ENCODE peak calls at places on chromosomes 12 and 14, in five cellular contexts. K is heart left ventricle, R is tibial nerve, V is upper lobe of left lung, P is suprapubic skin. G is an unnamed sample.

GRCh38 chr12:64631197-64631596 is 20.9 kb downstream of the RASSF3 start:
- DNase-seq in R (no peak), V (no peak), P (no peak), K (no peak), G (no peak)

GRCh38 chr14:77151245-77151644 is 9.7 kb upstream of the ZDHHC22 start:
- DNase-seq in V (no peak), K (no peak), R (no peak), P (peak), G (no peak)

GRCh38 chr12:130546494-130546893 is 169.6 kb downstream of the RIMBP2 start:
- DNase-seq in K (no peak), R (no peak), V (no peak), P (no peak), G (no peak)

GRCh38 chr14:46063872-46064271 is 587.7 kb downstream of the RPL10L start:
- DNase-seq in K (no peak), V (no peak), P (no peak), R (no peak), G (no peak)

GRCh38 chr14:62943202-62943601 is 102.1 kb downstream of the KCNH5 start:
- DNase-seq in R (no peak), V (no peak), P (no peak), K (no peak), G (no peak)

GRCh38 chr12:104372048-104372720 is 68.6 kb downstream of the EID3 start:
- DNase-seq in P (no peak), K (no peak), V (no peak), R (no peak), G (peak)

GRCh38 chr12:132327351-132328171 is 1.8 kb downstream of the GALNT9 start:
- DNase-seq in K (peak), P (no peak), R (no peak), V (peak), G (peak)

GRCh38 chr14:98826618-98827017 is 445.4 kb downstream of the BCL11B start:
- DNase-seq in K (no peak), V (no peak), P (peak), R (no peak), G (no peak)

GRCh38 chr14:99747167-99747566 is 46.0 kb upstream of the EML1 start:
- DNase-seq in V (no peak), P (no peak), R (no peak), K (no peak), G (no peak)

GRCh38 chr14:73612339-73613045 is at the start of gene ACOT6:
- DNase-seq in P (peak), V (peak), R (peak), K (peak), G (peak)

GRCh38 chr12:27554421-27555186 is 30.6 kb downstream of the PPFIBP1 start:
- DNase-seq in R (peak), V (no peak), K (peak), P (peak), G (peak)

GRCh38 chr14:39762576-39763401 is 330.6 kb upstream of the FBXO33 start:
- DNase-seq in R (no peak), V (no peak), P (no peak), K (no peak), G (no peak)

GRCh38 chr14:58078068-58078467 is 73.9 kb downstream of the ARMH4 start:
- DNase-seq in R (no peak), P (no peak), V (no peak), K (no peak), G (no peak)

GRCh38 chr12:2233034-2233433 is 180.2 kb downstream of the CACNA1C start:
- DNase-seq in V (no peak), P (no peak), R (no peak), K (no peak), G (no peak)

GRCh38 chr12:67681941-67682340 is 33.4 kb downstream of the DYRK2 start:
- DNase-seq in V (no peak), R (no peak), K (no peak), P (no peak), G (no peak)

GRCh38 chr12:87939182-87939581 is 90.0 kb downstream of the C12orf50 start:
- DNase-seq in R (no peak), V (no peak), P (no peak), K (no peak), G (no peak)

GRCh38 chr12:106495354-106495965 is 87.3 kb upstream of the RFX4 start:
- DNase-seq in P (no peak), V (no peak), R (no peak), K (no peak), G (no peak)

GRCh38 chr12:68587448-68587873 is 23.2 kb upstream of the RAP1B start:
- DNase-seq in P (no peak), V (no peak), K (no peak), R (no peak), G (no peak)

GRCh38 chr12:59649203-59649602 is 53.4 kb downstream of the SLC16A7 start:
- DNase-seq in R (no peak), V (no peak), P (no peak), K (no peak), G (no peak)

GRCh38 chr12:110010853-110011835 is 11.9 kb downstream of the ANKRD13A start:
- DNase-seq in R (no peak), V (no peak), K (no peak), P (no peak), G (peak)

GRCh38 chr14:104211741-104212140 is 73.4 kb downstream of the KIF26A start:
- DNase-seq in P (no peak), V (peak), R (no peak), K (no peak), G (no peak)

GRCh38 chr14:76924363-76925151 is 98.3 kb downstream of the LRRC74A start:
- DNase-seq in V (no peak), K (no peak), R (no peak), P (no peak), G (no peak)

GRCh38 chr14:30966415-30967363 is 58.8 kb upstream of the AP4S1 start:
- DNase-seq in P (no peak), R (no peak), V (no peak), K (no peak), G (no peak)

GRCh38 chr12:52126605-52127578 is 47.4 kb downstream of the SMIM41 start:
- DNase-seq in V (no peak), K (peak), P (peak), R (no peak), G (peak)

GRCh38 chr12:78293039-78293686 is 462.5 kb downstream of the NAV3 start:
- DNase-seq in K (no peak), R (no peak), P (no peak), V (no peak), G (no peak)

GRCh38 chr14:96638041-96638855 is 136.1 kb downstream of the PAPOLA start:
- DNase-seq in R (no peak), K (no peak), P (no peak), V (no peak), G (no peak)

GRCh38 chr12:50167026-50167742 is at the start of gene CERS5:
- DNase-seq in V (peak), P (peak), K (peak), R (peak), G (peak)
- TF ChIP-seq POLR2A in V (peak), P (peak), K (no peak), R (peak), G (no peak)

GRCh38 chr12:83016226-83016835 is 329.6 kb downstream of the TMTC2 start:
- DNase-seq in P (no peak), K (no peak), V (no peak), R (no peak), G (no peak)
- H3K4me3 ChIP-seq in P (peak), K (no peak), V (peak), R (no peak), G (no peak)

GRCh38 chr14:68787235-68787727 is 5.6 kb downstream of the ZFP36L1 start:
- DNase-seq in K (peak), P (peak), V (no peak), R (no peak), G (no peak)
- TF ChIP-seq POLR2A in K (no peak), P (no peak), V (peak), R (no peak), G (no peak)

GRCh38 chr14:92802678-92803077 is 8.6 kb downstream of the GOLGA5 start:
- DNase-seq in R (no peak), K (no peak), V (no peak), P (no peak), G (no peak)

GRCh38 chr14:92800012-92800411 is 5.9 kb downstream of the GOLGA5 start:
- DNase-seq in P (no peak), K (no peak), V (no peak), R (no peak), G (no peak)

GRCh38 chr14:92801917-92802316 is 7.8 kb downstream of the GOLGA5 start:
- DNase-seq in P (no peak), K (no peak), R (no peak), V (no peak), G (no peak)

GRCh38 chr14:92798811-92799210 is 4.7 kb downstream of the GOLGA5 start:
- DNase-seq in P (no peak), R (no peak), V (no peak), K (no peak), G (no peak)

GRCh38 chr14:92800525-92800924 is 6.4 kb downstream of the GOLGA5 start:
- DNase-seq in P (no peak), V (no peak), R (no peak), K (no peak), G (no peak)
- H3K4me3 ChIP-seq in P (no peak), V (no peak), R (no peak), K (no peak), G (no peak)

DNA sequence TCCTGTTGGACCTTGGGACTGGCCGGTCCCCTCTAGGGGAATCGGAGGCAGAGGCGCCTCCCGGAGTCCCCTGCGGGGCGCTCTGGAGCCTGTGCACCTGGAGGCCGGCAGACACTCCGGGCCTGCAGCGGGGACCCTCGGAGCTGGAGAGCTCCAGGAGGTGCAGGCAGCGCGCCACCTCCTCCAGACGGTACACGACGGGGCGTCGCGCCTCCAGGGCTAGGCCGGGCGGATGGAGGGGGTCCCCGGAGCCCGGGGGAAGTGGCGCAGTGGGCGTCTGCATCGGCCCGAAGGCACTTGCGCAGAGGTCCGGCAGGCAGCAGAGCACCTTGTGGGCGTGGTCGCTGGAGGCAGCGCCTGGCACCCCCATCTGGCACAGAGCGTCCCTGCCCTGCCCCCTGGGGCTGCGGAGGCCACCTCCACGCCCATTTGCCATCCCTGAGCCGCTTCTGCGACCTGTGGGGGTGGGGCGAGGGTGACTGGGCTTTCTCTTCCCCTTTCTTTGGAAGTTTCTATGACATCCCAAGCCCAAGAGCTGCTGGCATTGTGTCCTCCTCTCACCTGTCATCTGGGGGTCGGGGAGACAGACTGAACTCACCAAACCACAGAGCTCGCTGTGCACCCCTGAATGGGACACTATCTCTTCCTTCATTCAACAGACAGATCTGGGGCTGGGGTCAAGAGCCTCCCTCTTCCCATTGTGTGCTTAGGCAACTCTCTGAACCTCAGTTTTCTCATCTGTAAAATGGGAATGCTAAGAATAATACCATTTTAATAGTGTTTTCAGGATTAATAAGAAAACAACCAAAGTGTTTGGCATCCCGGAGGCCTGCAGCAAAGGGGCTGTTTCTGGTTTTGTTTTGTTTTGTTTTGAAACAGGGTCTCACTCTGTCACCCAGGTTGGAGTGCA is 37.5 kb upstream of the CORO1C start:
- DNase-seq in V (peak), P (no peak), R (no peak), K (peak), G (peak)
- TF ChIP-seq POLR2A in V (no peak), P (no peak), R (no peak), K (no peak), G (no peak)